ENCODE peak calls at places on chromosomes 11 and 22, in six cellular contexts. U is RWPE1, C is pancreas, R is fibroblast of lung, A is stomach, N is upper lobe of left lung. Y is an unnamed sample.
A peak's percentile ranks its signal among the peaks of the same experiment; 100 is the strongest.

GRCh38 chr11:73326929-73327811 is 19.1 kb downstream of the ARHGEF17 start:
- DNase-seq in U (no peak), C (no peak), R (peak; percentile 58), A (no peak), N (no peak), Y (no peak)

GRCh38 chr22:31098633-31099110 is 8.7 kb downstream of the SELENOM start:
- DNase-seq in U (no peak), C (peak; percentile 75), R (no peak), A (peak; percentile 54), N (peak; percentile 82), Y (no peak)

GRCh38 chr11:118984825-118985224 is 13.1 kb upstream of the CENATAC start:
- DNase-seq in U (no peak), C (no peak), R (no peak), A (no peak), N (no peak), Y (no peak)

GRCh38 chr11:17596711-17597110 is 49.7 kb downstream of the OTOG start:
- DNase-seq in U (no peak), C (no peak), R (no peak), A (peak; percentile 13), N (no peak), Y (no peak)

GRCh38 chr11:118047749-118048148 is 29.1 kb upstream of the TMPRSS4 start:
- DNase-seq in U (no peak), C (no peak), R (no peak), A (no peak), N (no peak), Y (no peak)

GRCh38 chr22:32994046-32994827 is 63.9 kb downstream of the SYN3 start:
- DNase-seq in U (no peak), C (no peak), R (no peak), A (no peak), N (peak; percentile 27), Y (no peak)

GRCh38 chr11:19827399-19828135 is 114.9 kb downstream of the NAV2 start:
- DNase-seq in U (no peak), C (no peak), R (no peak), A (no peak), N (no peak), Y (no peak)

GRCh38 chr11:102647430-102647829 is 22.3 kb upstream of the MMP20 start:
- DNase-seq in U (no peak), C (no peak), R (no peak), A (no peak), N (no peak), Y (no peak)

GRCh38 chr22:35717572-35717971 is at the start of gene APOL5:
- DNase-seq in U (no peak), C (no peak), R (no peak), A (no peak), N (no peak), Y (no peak)

GRCh38 chr11:112785104-112785503 is 176.1 kb upstream of the NCAM1 start:
- DNase-seq in U (peak; percentile 19), C (no peak), R (no peak), A (no peak), N (no peak), Y (no peak)

GRCh38 chr22:21009638-21010425 is 5.1 kb upstream of the P2RX6 start:
- DNase-seq in U (no peak), C (peak; percentile 23), R (peak; percentile 51), A (peak; percentile 48), N (no peak), Y (peak; percentile 34)

GRCh38 chr11:16154715-16155396 is 201.5 kb downstream of the SOX6 start:
- DNase-seq in U (peak; percentile 68), C (no peak), R (no peak), A (peak; percentile 33), N (no peak), Y (peak; percentile 88)

GRCh38 chr11:57399221-57399620 is 8.8 kb upstream of the PRG2 start:
- DNase-seq in U (peak; percentile 64), C (no peak), R (no peak), A (no peak), N (no peak), Y (peak; percentile 46)

GRCh38 chr11:76208829-76209670 is 2.7 kb upstream of the WNT11 start:
- DNase-seq in U (peak; percentile 55), C (peak; percentile 95), R (peak; percentile 37), A (peak; percentile 69), N (peak; percentile 95), Y (no peak)

GRCh38 chr11:35136311-35136710 is 2.7 kb upstream of the CD44 start:
- DNase-seq in U (no peak), C (no peak), R (no peak), A (no peak), N (no peak), Y (no peak)

GRCh38 chr11:47466201-47466600 is 17.3 kb upstream of the RAPSN start:
- DNase-seq in U (no peak), C (no peak), R (peak; percentile 65), A (no peak), N (no peak), Y (no peak)

GRCh38 chr11:43736502-43737193 is 56.1 kb downstream of the HSD17B12 start:
- DNase-seq in U (no peak), C (no peak), R (peak; percentile 82), A (no peak), N (no peak), Y (peak; percentile 70)

GRCh38 chr11:65439331-65440181 is 17.0 kb downstream of the NEAT1 start:
- DNase-seq in U (no peak), C (no peak), R (peak; percentile 52), A (peak; percentile 24), N (no peak), Y (no peak)

GRCh38 chr11:1129666-1130160 is 28.0 kb upstream of the MUC5AC start:
- DNase-seq in U (no peak), C (no peak), R (no peak), A (peak; percentile 63), N (peak; percentile 71), Y (no peak)

GRCh38 chr11:23311986-23312940 is 452.0 kb upstream of the CCDC179 start:
- DNase-seq in U (no peak), C (no peak), R (peak; percentile 28), A (no peak), N (no peak), Y (peak; percentile 40)

GRCh38 chr11:17578958-17579357 is 31.9 kb downstream of the OTOG start:
- DNase-seq in U (no peak), C (no peak), R (no peak), A (peak; percentile 7), N (no peak), Y (no peak)

GRCh38 chr11:107576497-107577086 is 11.1 kb upstream of the ALKBH8 start:
- DNase-seq in U (peak; percentile 59), C (no peak), R (peak; percentile 65), A (peak; percentile 58), N (no peak), Y (no peak)

GRCh38 chr11:78428273-78428651 is 10.6 kb upstream of the GAB2 start:
- DNase-seq in U (no peak), C (no peak), R (no peak), A (no peak), N (no peak), Y (no peak)

GRCh38 chr22:47260551-47260950 is 498.1 kb downstream of the TBC1D22A start:
- DNase-seq in U (no peak), C (no peak), R (no peak), A (no peak), N (no peak), Y (no peak)

GRCh38 chr11:64659417-64660144 is 63.4 kb downstream of the NRXN2 start:
- DNase-seq in U (peak; percentile 76), C (no peak), R (peak; percentile 54), A (no peak), N (no peak), Y (peak; percentile 93)

GRCh38 chr11:44960200-44960845 is 9.6 kb upstream of the TP53I11 start:
- DNase-seq in U (no peak), C (no peak), R (no peak), A (no peak), N (no peak), Y (no peak)

GRCh38 chr11:61917357-61918109 is at the start of gene RAB3IL1:
- DNase-seq in U (peak; percentile 41), C (no peak), R (peak; percentile 21), A (peak; percentile 56), N (peak; percentile 93), Y (no peak)
- H3K27ac ChIP-seq in U (no peak within 1 kb of the TSS), C (peak within 1 kb of the TSS; percentile 15), R (no peak within 1 kb of the TSS), A (peak within 1 kb of the TSS; percentile 74), N (peak within 1 kb of the TSS; percentile 37), Y (no peak within 1 kb of the TSS)

GRCh38 chr11:40170076-40170475 is 1289.4 kb downstream of the LRRC4C start:
- DNase-seq in U (peak; percentile 19), C (no peak), R (no peak), A (no peak), N (no peak), Y (no peak)

GRCh38 chr11:40178470-40178869 is 1281.0 kb downstream of the LRRC4C start:
- DNase-seq in U (no peak), C (no peak), R (no peak), A (no peak), N (no peak), Y (no peak)

GRCh38 chr11:40179541-40179940 is 1279.9 kb downstream of the LRRC4C start:
- DNase-seq in U (no peak), C (no peak), R (no peak), A (no peak), N (no peak), Y (no peak)

GRCh38 chr11:40175980-40176379 is 1283.5 kb downstream of the LRRC4C start:
- DNase-seq in U (no peak), C (no peak), R (no peak), A (no peak), N (no peak), Y (no peak)
- H3K27ac ChIP-seq in U (no peak overlapping the region), C (no peak overlapping the region), R (no peak overlapping the region), A (no peak overlapping the region), N (no peak overlapping the region), Y (no peak overlapping the region)

DNA sequence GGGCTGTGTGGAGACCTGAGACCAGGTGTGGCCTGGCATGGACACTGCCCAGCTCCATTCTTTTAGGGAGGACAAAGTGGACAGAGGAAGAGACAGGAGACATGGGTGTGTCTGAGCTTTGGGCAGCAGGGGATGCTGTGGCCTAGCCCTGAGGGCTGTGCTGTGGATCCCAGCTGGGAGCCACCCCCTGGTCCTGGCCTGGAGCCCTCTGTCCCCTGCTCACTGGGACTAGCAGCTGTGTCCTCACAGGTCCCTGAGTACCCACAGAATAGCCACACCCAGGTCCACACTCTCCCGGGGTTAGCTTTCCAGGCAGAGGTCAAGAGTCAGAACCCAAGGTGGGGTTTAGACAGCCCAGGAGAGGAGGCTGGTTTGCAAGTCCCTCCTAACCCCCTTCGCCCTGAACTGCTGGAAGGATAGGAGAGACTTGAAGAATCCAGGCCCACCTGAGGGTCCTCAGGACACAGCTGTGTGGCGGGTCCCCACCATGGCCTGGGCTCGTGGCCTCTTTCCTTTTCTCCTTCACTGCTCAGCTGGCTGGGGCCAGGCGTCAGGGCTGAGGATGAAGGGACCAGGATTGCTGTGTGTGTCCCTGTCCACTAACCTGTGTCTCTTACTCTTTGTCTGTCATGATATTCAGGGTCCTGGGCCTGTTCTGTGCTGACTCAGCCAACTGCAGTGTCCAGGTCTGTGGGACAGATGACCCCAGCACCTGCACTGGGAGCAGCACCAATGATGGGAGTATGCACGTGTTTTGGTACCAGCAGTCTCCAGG is 78.5 kb upstream of the VPREB1 start:
- DNase-seq in U (no peak), C (no peak), R (no peak), A (no peak), N (peak; percentile 14), Y (no peak)
- H3K27ac ChIP-seq in U (no peak overlapping the region), C (no peak overlapping the region), R (no peak overlapping the region), A (no peak overlapping the region), N (no peak overlapping the region), Y (no peak overlapping the region)

DNA sequence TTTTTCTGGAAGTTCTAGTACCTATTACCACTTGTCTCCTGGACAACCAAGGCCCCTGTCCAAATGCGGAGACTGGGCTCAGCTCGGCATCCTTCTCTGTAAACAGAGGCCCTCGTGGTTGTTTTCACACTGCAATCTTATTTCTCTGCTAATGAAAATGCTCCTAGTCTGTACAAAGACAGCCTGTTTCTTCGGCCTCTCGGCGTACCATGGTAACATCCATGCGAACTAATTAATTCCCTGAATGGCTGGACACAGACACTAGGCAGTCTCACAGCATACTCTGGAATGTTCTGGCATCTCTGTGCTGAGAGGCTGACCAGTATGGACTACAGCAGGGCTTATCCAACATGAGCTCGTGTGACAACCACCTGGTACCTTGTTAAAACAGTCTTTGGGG is 5.7 kb downstream of the POLR3H start:
- DNase-seq in U (no peak), C (no peak), R (no peak), A (no peak), N (no peak), Y (no peak)
- H3K27ac ChIP-seq in U (peak overlapping the region; percentile 47), C (no peak overlapping the region), R (no peak overlapping the region), A (no peak overlapping the region), N (no peak overlapping the region), Y (no peak overlapping the region)